ENCODE peak calls at places on chromosomes 1 and 21, in six cellular contexts. N is CD4-positive, CD25-positive, alpha-beta regulatory T cell; X is left ventricle myocardium inferior; J is gastrocnemius medialis; W is colonic mucosa; E is cardiac muscle cell. M is an unnamed sample.
A peak's percentile ranks its signal among the peaks of the same experiment; 100 is the strongest.

GRCh38 chr21:30044447-30045064 is 104.8 kb upstream of the GRIK1 start:
- DNase-seq in N (peak; percentile 10), X (no peak), J (no peak), W (peak; percentile 18), E (peak; percentile 28), M (peak; percentile 8)

GRCh38 chr1:234755449-234755863 is 145.5 kb upstream of the IRF2BP2 start:
- DNase-seq in N (no peak), X (peak; percentile 76), J (peak; percentile 91), W (peak; percentile 80), E (no peak), M (no peak)

GRCh38 chr1:235648407-235648907 is 1.1 kb downstream of the GNG4 start:
- DNase-seq in N (no peak), X (no peak), J (no peak), W (peak; percentile 72), E (peak; percentile 70), M (peak; percentile 28)

GRCh38 chr1:26387447-26387846 is 14.9 kb upstream of the ZNF683 start:
- DNase-seq in N (no peak), X (no peak), J (no peak), W (no peak), E (no peak), M (no peak)

GRCh38 chr1:94772840-94773239 is 47.3 kb upstream of the SLC44A3 start:
- DNase-seq in N (no peak), X (no peak), J (no peak), W (no peak), E (no peak), M (no peak)

GRCh38 chr1:40877681-40878080 is 15.5 kb upstream of the CITED4 start:
- DNase-seq in N (no peak), X (peak; percentile 52), J (peak; percentile 57), W (peak; percentile 32), E (no peak), M (peak; percentile 45)

GRCh38 chr1:231020139-231020601 is 19.9 kb downstream of the FAM89A start:
- DNase-seq in N (peak; percentile 50), X (no peak), J (no peak), W (no peak), E (no peak), M (no peak)

GRCh38 chr1:6259491-6260362 is 1.2 kb downstream of the GPR153 start:
- DNase-seq in N (peak; percentile 87), X (peak; percentile 87), J (peak; percentile 59), W (peak; percentile 89), E (peak; percentile 78), M (no peak)

GRCh38 chr1:190312763-190313162 is 164.9 kb downstream of the BRINP3 start:
- DNase-seq in N (no peak), X (no peak), J (no peak), W (no peak), E (no peak), M (no peak)

GRCh38 chr1:23751050-23751814 is 8.0 kb downstream of the ELOA start:
- DNase-seq in N (peak; percentile 52), X (no peak), J (peak; percentile 36), W (peak; percentile 38), E (peak; percentile 74), M (peak; percentile 56)

GRCh38 chr1:109400035-109400655 is 2.4 kb upstream of the SORT1 start:
- DNase-seq in N (no peak), X (no peak), J (no peak), W (no peak), E (no peak), M (no peak)

GRCh38 chr21:45401916-45402900 is 2.8 kb upstream of the COL18A1 start:
- DNase-seq in N (no peak), X (peak; percentile 12), J (peak; percentile 4), W (no peak), E (no peak), M (no peak)

GRCh38 chr1:88890790-88891317 is 513 bp downstream of the GTF2B start:
- DNase-seq in N (peak; percentile 46), X (no peak), J (no peak), W (peak; percentile 38), E (peak; percentile 62), M (peak; percentile 36)

GRCh38 chr1:29343908-29344307 is 107.6 kb downstream of the PTPRU start:
- DNase-seq in N (no peak), X (no peak), J (no peak), W (no peak), E (no peak), M (no peak)

GRCh38 chr1:99843760-99844159 is 6.4 kb upstream of the AGL start:
- DNase-seq in N (no peak), X (no peak), J (no peak), W (no peak), E (no peak), M (no peak)

GRCh38 chr1:111976332-111976731 is 13.1 kb downstream of the KCND3 start:
- DNase-seq in N (no peak), X (no peak), J (no peak), W (no peak), E (no peak), M (no peak)

GRCh38 chr1:83100133-83100532 is 898.8 kb downstream of the TTLL7 start:
- DNase-seq in N (no peak), X (no peak), J (no peak), W (no peak), E (no peak), M (no peak)

GRCh38 chr1:53896673-53897229 is 2.8 kb downstream of the DIO1 start:
- DNase-seq in N (no peak), X (no peak), J (no peak), W (no peak), E (no peak), M (no peak)

GRCh38 chr21:42406201-42406601 is 2.5 kb downstream of the UBASH3A start:
- DNase-seq in N (peak; percentile 79), X (no peak), J (no peak), W (no peak), E (no peak), M (no peak)

GRCh38 chr1:151294748-151295462 is 12.8 kb downstream of the ZNF687 start:
- DNase-seq in N (no peak), X (no peak), J (no peak), W (no peak), E (no peak), M (no peak)

GRCh38 chr1:232628335-232629214 is 1.4 kb downstream of the SIPA1L2 start:
- DNase-seq in N (peak; percentile 17), X (no peak), J (no peak), W (peak; percentile 27), E (peak; percentile 37), M (no peak)

GRCh38 chr1:232626452-232626851 is 3.5 kb downstream of the SIPA1L2 start:
- DNase-seq in N (no peak), X (no peak), J (no peak), W (no peak), E (no peak), M (no peak)

GRCh38 chr1:232627171-232627570 is 2.8 kb downstream of the SIPA1L2 start:
- DNase-seq in N (no peak), X (no peak), J (no peak), W (no peak), E (no peak), M (no peak)

GRCh38 chr1:232629250-232630046 is 485 bp downstream of the SIPA1L2 start:
- DNase-seq in N (peak; percentile 15), X (peak; percentile 35), J (peak; percentile 17), W (peak; percentile 51), E (peak; percentile 57), M (peak; percentile 30)

DNA sequence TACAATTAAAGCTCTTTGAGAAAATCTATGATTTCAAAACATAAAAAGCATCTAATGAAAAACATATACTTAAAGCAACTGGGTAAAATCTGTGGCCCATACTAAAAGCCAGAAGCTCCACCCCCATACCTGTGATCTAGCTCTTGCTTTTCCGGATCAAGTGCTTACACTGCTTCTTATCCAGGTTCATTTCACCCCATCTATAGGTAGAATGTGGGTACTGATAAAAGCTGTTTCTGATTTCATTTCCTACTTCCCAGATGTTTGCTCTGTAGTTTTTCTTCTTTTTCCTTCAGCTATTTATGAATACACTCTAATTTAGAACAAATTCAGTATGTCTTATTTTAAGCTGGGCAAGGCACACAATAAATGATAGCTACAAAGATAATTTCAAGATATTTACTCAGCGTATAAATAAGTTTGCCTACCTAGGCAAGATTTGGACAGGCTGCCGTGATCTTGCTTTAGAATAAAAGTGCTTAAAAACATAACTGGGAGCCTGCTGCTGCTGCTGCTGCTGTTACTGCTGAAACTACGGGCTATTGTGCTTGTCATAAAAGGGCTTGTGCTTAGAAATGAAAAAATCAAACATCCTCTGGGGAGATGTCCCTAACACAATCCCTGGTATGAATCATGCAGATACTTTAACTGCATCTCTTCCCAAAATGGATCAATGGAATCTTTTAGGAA is 2.1 kb downstream of the SIPA1L2 start:
- DNase-seq in N (peak; percentile 59), X (no peak), J (no peak), W (peak; percentile 52), E (peak; percentile 42), M (no peak)
- H3K4me1 ChIP-seq in N (peaks cover 16% of the 10 kb centered on the region), X (peaks cover 77% of the 10 kb centered on the region), J (peaks cover 12% of the 10 kb centered on the region), W (peaks cover 7% of the 10 kb centered on the region), E (peaks cover 22% of the 10 kb centered on the region), M (no peaks in the 10 kb centered on the region)

GRCh38 chr1:15748264-15748663 is 6.0 kb downstream of the TMEM82 start:
- DNase-seq in N (no peak), X (no peak), J (no peak), W (no peak), E (no peak), M (no peak)

GRCh38 chr1:15744122-15744679 is 1.9 kb downstream of the TMEM82 start:
- DNase-seq in N (no peak), X (no peak), J (peak; percentile 14), W (no peak), E (no peak), M (peak; percentile 22)

GRCh38 chr1:15749399-15750291 is 7.3 kb downstream of the TMEM82 start:
- DNase-seq in N (no peak), X (no peak), J (no peak), W (no peak), E (no peak), M (no peak)

GRCh38 chr1:15748690-15749398 is 6.5 kb downstream of the TMEM82 start:
- DNase-seq in N (no peak), X (no peak), J (no peak), W (no peak), E (no peak), M (no peak)

GRCh38 chr1:15747378-15747777 is 5.1 kb downstream of the TMEM82 start:
- DNase-seq in N (no peak), X (no peak), J (no peak), W (no peak), E (peak; percentile 75), M (no peak)
- H3K9me3 ChIP-seq in N (no peaks in the 10 kb centered on the region), X (no peaks in the 10 kb centered on the region), J (no peaks in the 10 kb centered on the region), W (no peaks in the 10 kb centered on the region), E (no peaks in the 10 kb centered on the region), M (no peaks in the 10 kb centered on the region)

DNA sequence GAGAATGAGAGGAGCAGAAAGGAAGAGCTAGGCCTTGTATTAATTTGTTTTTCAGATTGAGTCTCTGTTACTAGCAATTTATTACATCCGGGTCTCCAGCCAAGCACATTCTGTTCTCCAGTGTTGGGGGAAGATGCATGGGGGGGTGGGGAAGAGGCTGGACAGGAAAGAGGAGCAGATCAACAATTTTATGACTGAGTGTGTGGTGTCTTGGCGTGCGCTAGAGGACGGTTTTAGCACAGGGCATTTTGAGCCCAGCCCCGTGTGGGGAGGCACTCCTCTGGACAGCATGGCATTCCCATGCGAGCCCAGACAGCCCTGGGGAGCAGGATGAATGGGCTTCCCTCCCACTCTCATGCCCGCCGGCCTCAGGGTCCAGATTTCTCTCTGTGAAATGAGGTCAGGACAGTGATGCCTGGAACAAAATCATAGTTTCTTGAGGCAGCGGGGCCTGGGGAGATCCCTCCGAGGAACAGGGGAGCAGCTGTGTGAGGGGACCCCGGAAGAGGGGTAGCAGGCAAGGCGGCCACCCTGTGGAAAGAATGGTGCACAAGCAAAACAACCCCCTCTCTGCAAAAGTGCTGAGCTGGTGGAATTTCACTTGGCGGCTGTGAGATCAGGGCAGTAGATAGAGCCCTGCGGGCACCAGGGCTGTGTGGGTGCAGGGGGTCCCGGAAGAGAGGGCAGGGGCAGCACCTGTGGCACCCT is 16.3 kb downstream of the SOX13 start:
- DNase-seq in N (no peak), X (no peak), J (peak; percentile 87), W (peak; percentile 56), E (no peak), M (no peak)
- H3K27ac ChIP-seq in N (no peak overlapping the region), X (peak overlapping the region; percentile 86), J (peak overlapping the region; percentile 92), W (peak overlapping the region; percentile 60), E (no peak overlapping the region), M (peak overlapping the region; percentile 40)

GRCh38 chr1:208235356-208235982 is 8.7 kb downstream of the PLXNA2 start:
- DNase-seq in N (no peak), X (no peak), J (no peak), W (no peak), E (no peak), M (no peak)
- H3K4me1 ChIP-seq in N (no peaks in the 10 kb centered on the region), X (peaks cover 98% of the 10 kb centered on the region), J (peaks cover 91% of the 10 kb centered on the region), W (peaks cover 47% of the 10 kb centered on the region), E (peaks cover 93% of the 10 kb centered on the region), M (peaks cover 49% of the 10 kb centered on the region)